ENCODE peak calls at places on chromosomes 4 and X, in five cellular contexts. D is endothelial cell, U is choroid plexus epithelial cell, I is fibroblast of mammary gland, N is CD14-positive monocyte. R is an unnamed sample.

GRCh38 chr4:82809614-82810013 is 11.0 kb upstream of the SCD5 start:
- DNase-seq in I (no peak), N (no peak), U (no peak), D (no peak), R (no peak)

GRCh38 chr4:141807073-141807472 is 170.7 kb downstream of the IL15 start:
- DNase-seq in U (peak), I (peak), N (no peak), D (no peak), R (no peak)

GRCh38 chrX:10555846-10556245 is 64.5 kb downstream of the MID1 start:
- DNase-seq in D (no peak), U (no peak), N (no peak), I (no peak), R (no peak)

GRCh38 chr4:38857354-38858096 is 908 bp upstream of the TLR6 start:
- DNase-seq in I (peak), D (no peak), U (peak), N (peak), R (no peak)

GRCh38 chr4:85298037-85298436 is 176.9 kb upstream of the ARHGAP24 start:
- DNase-seq in D (no peak), U (no peak), N (no peak), I (no peak), R (no peak)

GRCh38 chrX:120302434-120302833 is 8.8 kb downstream of the TMEM255A start:
- DNase-seq in U (peak), I (no peak), D (no peak), N (peak), R (no peak)

GRCh38 chrX:1657367-1658082 is 42.7 kb downstream of the ASMT start:
- DNase-seq in D (no peak), U (peak), I (peak), N (no peak), R (peak)

GRCh38 chr4:6038711-6039110 is 20.5 kb upstream of the C4orf50 start:
- DNase-seq in N (no peak), I (no peak), U (no peak), D (no peak), R (no peak)

GRCh38 chr4:60913026-60913425 is 287.1 kb upstream of the ADGRL3 start:
- DNase-seq in U (no peak), N (no peak), I (no peak), D (no peak), R (no peak)

GRCh38 chr4:184282895-184283654 is 65.4 kb upstream of the ENPP6 start:
- DNase-seq in U (no peak), N (no peak), D (no peak), I (no peak), R (no peak)

GRCh38 chrX:53224860-53225797 is at the start of gene KDM5C:
- DNase-seq in N (peak), I (peak), U (peak), D (peak), R (peak)

GRCh38 chrX:12002876-12003275 is 135.4 kb upstream of the FRMPD4 start:
- DNase-seq in U (no peak), I (no peak), D (no peak), N (no peak), R (no peak)

DNA sequence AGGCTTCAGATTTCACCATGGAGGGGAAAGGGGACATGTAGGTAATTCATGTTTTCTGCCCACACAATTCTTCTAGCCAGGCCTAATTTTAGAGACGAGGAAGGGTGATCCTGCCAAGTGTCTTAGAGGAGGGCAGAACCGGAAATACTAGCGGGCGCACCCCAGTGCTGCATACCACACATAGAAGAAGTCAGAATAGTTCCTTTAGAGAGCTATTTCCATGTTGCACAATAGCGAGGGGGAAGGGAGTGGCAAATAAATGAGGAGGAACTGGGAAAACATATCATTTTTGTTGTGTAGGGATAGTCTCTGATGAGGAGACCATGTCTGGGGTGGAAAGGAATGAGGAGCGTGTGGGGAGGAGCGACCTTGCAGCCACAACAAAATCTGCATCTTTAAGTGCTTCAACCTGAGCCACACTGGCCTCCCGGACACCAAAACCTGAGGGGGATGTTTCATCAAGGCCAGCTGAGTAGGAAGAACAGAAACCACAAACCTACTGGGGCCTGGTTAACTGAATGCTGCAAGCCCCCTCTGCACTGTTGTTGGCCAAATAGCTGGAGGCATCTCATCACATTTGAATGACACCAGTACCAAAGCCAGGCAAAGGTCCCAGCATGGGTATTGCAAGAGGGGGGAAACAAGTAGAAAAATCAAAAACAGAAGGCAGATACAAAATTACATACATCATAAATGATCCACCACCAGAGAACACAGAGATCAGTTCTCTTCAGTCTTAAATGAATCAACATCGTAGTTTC is 26.7 kb upstream of the C1QTNF7 start:
- DNase-seq in D (no peak), N (peak), I (peak), U (peak), R (no peak)
- TF ChIP-seq CTCF in D (no peak), N (no peak), I (no peak), U (no peak), R (no peak)

DNA sequence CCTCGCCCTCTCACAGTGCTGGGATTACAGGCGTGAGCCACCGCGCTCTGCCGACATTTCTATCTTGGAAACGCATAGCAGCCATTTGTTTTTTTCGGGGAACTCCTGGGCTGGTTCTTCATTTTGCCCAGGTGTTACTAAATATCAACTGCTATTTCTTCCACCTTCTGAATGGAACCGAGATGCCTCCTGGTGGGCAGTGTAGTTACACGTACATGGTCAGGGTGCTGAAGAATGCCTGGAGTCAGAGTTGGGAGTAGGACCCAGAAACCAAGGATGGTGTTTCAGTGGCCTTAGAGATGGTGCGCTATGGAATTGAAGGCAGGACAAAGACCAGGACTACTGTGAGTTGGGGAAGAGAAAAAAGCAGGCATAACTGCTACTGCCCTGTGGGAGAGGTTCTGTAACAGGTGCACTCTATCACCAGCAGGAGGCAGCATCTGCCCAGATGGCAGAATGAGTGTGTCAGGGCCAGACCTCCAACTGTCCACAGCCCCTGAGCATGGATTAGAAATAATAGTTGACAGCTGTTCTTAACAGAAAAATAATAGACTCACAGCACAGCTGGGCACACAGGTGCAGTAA is 81.7 kb downstream of the ZC4H2 start:
- DNase-seq in N (no peak), U (peak), I (peak), D (peak), R (peak)
- TF ChIP-seq CTCF in N (no peak), U (peak), I (peak), D (peak), R (peak)

GRCh38 chrX:24696241-24696640 is 2.5 kb downstream of the POLA1 start:
- DNase-seq in I (no peak), D (no peak), N (no peak), U (peak), R (no peak)
- TF ChIP-seq CTCF in I (no peak), D (no peak), N (no peak), U (no peak), R (no peak)

GRCh38 chrX:92232182-92232581 is 453.0 kb downstream of the PCDH11X start:
- DNase-seq in I (peak), N (no peak), D (peak), U (no peak), R (no peak)
- TF ChIP-seq CTCF in I (peak), N (no peak), D (peak), U (no peak), R (peak)